ENCODE peak calls at places on chromosomes 12 and 14, in seven cellular contexts. One of them, this sample, is unnamed. For H3K27me3, the result is how much of the 10 kb centered on the place peaks cover.

GRCh38 chr12:120234643-120235368 is 30.7 kb downstream of the PXN start:
- DNase-seq in PC-3: peak
- DNase-seq in dorsolateral prefrontal cortex: peak
- DNase-seq in left lung: peak
- DNase-seq in upper lobe of right lung: peak
- DNase-seq in fibroblast of lung: peak
- DNase-seq in left ventricle myocardium inferior: peak
- DNase-seq in this sample: no peak

GRCh38 chr12:118055865-118056773 is 4.9 kb downstream of the WSB2 start:
- DNase-seq in PC-3: peak
- DNase-seq in upper lobe of right lung: no peak
- DNase-seq in left lung: no peak
- DNase-seq in dorsolateral prefrontal cortex: no peak
- DNase-seq in fibroblast of lung: peak
- DNase-seq in left ventricle myocardium inferior: no peak
- DNase-seq in this sample: no peak

GRCh38 chr14:31457665-31458659 is 656 bp upstream of the DTD2 start:
- DNase-seq in dorsolateral prefrontal cortex: no peak
- DNase-seq in PC-3: no peak
- DNase-seq in left ventricle myocardium inferior: no peak
- DNase-seq in fibroblast of lung: peak
- DNase-seq in left lung: no peak
- DNase-seq in upper lobe of right lung: no peak
- DNase-seq in this sample: no peak

GRCh38 chr14:57692671-57693070 is 173.2 kb downstream of the SLC35F4 start:
- DNase-seq in left ventricle myocardium inferior: no peak
- DNase-seq in dorsolateral prefrontal cortex: no peak
- DNase-seq in PC-3: peak
- DNase-seq in upper lobe of right lung: no peak
- DNase-seq in fibroblast of lung: peak
- DNase-seq in left lung: no peak
- DNase-seq in this sample: no peak

GRCh38 chr12:85559534-85559933 is 276.7 kb downstream of the RASSF9 start:
- DNase-seq in dorsolateral prefrontal cortex: no peak
- DNase-seq in upper lobe of right lung: no peak
- DNase-seq in fibroblast of lung: no peak
- DNase-seq in left lung: no peak
- DNase-seq in PC-3: peak
- DNase-seq in left ventricle myocardium inferior: no peak
- DNase-seq in this sample: no peak

GRCh38 chr14:65237023-65237814 is 134.9 kb upstream of the MAX start:
- DNase-seq in upper lobe of right lung: no peak
- DNase-seq in dorsolateral prefrontal cortex: no peak
- DNase-seq in fibroblast of lung: peak
- DNase-seq in left ventricle myocardium inferior: no peak
- DNase-seq in left lung: no peak
- DNase-seq in PC-3: no peak
- DNase-seq in this sample: no peak

GRCh38 chr12:120399531-120399930 is 30.6 kb upstream of the MSI1 start:
- DNase-seq in left lung: no peak
- DNase-seq in fibroblast of lung: peak
- DNase-seq in left ventricle myocardium inferior: no peak
- DNase-seq in upper lobe of right lung: no peak
- DNase-seq in dorsolateral prefrontal cortex: no peak
- DNase-seq in PC-3: peak
- DNase-seq in this sample: no peak

GRCh38 chr12:84862190-84862589 is 50.4 kb downstream of the SLC6A15 start:
- DNase-seq in left ventricle myocardium inferior: no peak
- DNase-seq in upper lobe of right lung: no peak
- DNase-seq in fibroblast of lung: no peak
- DNase-seq in PC-3: no peak
- DNase-seq in dorsolateral prefrontal cortex: no peak
- DNase-seq in left lung: no peak
- DNase-seq in this sample: no peak

GRCh38 chr12:91326043-91327027 is 143.7 kb upstream of the DCN start:
- DNase-seq in fibroblast of lung: peak
- DNase-seq in left lung: no peak
- DNase-seq in upper lobe of right lung: no peak
- DNase-seq in PC-3: peak
- DNase-seq in left ventricle myocardium inferior: no peak
- DNase-seq in dorsolateral prefrontal cortex: no peak
- DNase-seq in this sample: no peak

GRCh38 chr14:90556666-90557450 is 160.0 kb downstream of the CALM1 start:
- DNase-seq in left lung: no peak
- DNase-seq in fibroblast of lung: no peak
- DNase-seq in dorsolateral prefrontal cortex: no peak
- DNase-seq in left ventricle myocardium inferior: no peak
- DNase-seq in upper lobe of right lung: no peak
- DNase-seq in PC-3: no peak
- DNase-seq in this sample: no peak

GRCh38 chr12:44774815-44775411 is 101.2 kb downstream of the NELL2 start:
- DNase-seq in fibroblast of lung: no peak
- DNase-seq in upper lobe of right lung: no peak
- DNase-seq in dorsolateral prefrontal cortex: no peak
- DNase-seq in PC-3: peak
- DNase-seq in left lung: no peak
- DNase-seq in left ventricle myocardium inferior: no peak
- DNase-seq in this sample: no peak

GRCh38 chr12:12796928-12797788 is 11.7 kb downstream of the APOLD1 start:
- DNase-seq in fibroblast of lung: no peak
- DNase-seq in dorsolateral prefrontal cortex: no peak
- DNase-seq in left lung: no peak
- DNase-seq in PC-3: no peak
- DNase-seq in upper lobe of right lung: no peak
- DNase-seq in left ventricle myocardium inferior: no peak
- DNase-seq in this sample: no peak

GRCh38 chr12:55051197-55051920 is 31.6 kb downstream of the NEUROD4 start:
- DNase-seq in left ventricle myocardium inferior: no peak
- DNase-seq in PC-3: no peak
- DNase-seq in dorsolateral prefrontal cortex: no peak
- DNase-seq in left lung: no peak
- DNase-seq in upper lobe of right lung: no peak
- DNase-seq in fibroblast of lung: no peak
- DNase-seq in this sample: no peak
- H3K27me3 ChIP-seq in left ventricle myocardium inferior: under half
- H3K27me3 ChIP-seq in PC-3: half or more
- H3K27me3 ChIP-seq in dorsolateral prefrontal cortex: under half
- H3K27me3 ChIP-seq in left lung: under half
- H3K27me3 ChIP-seq in upper lobe of right lung: under half
- H3K27me3 ChIP-seq in fibroblast of lung: under half
- H3K27me3 ChIP-seq in this sample: under half

DNA sequence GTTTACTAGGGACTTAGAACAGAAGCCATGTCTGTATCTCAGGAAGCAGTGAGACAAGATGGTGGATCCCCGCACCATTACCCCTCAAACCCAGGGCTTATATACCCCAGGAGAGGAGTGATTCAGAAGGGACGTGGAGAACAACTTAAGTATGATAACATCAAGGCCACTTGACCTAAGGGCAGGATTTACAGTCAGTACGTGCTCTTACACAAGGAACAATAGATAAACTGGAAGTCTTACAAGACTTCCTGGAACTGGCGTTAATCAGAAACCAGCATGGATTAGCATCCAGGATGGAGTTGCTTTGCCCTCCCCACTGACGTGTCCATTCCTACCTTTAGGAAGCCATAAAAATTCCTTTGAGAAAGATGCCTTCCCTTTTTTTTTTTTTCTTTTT is 8.6 kb upstream of the ETFBKMT start:
- DNase-seq in fibroblast of lung: no peak
- DNase-seq in PC-3: no peak
- DNase-seq in left ventricle myocardium inferior: no peak
- DNase-seq in dorsolateral prefrontal cortex: no peak
- DNase-seq in left lung: no peak
- DNase-seq in upper lobe of right lung: no peak
- DNase-seq in this sample: no peak
- H3K4me3 ChIP-seq in fibroblast of lung: no peak
- H3K4me3 ChIP-seq in PC-3: no peak
- H3K4me3 ChIP-seq in left ventricle myocardium inferior: no peak
- H3K4me3 ChIP-seq in dorsolateral prefrontal cortex: no peak
- H3K4me3 ChIP-seq in left lung: no peak
- H3K4me3 ChIP-seq in upper lobe of right lung: no peak
- H3K4me3 ChIP-seq in this sample: no peak

GRCh38 chr14:76143642-76144041 is 8.1 kb upstream of the GPATCH2L start:
- DNase-seq in left lung: no peak
- DNase-seq in left ventricle myocardium inferior: no peak
- DNase-seq in PC-3: no peak
- DNase-seq in dorsolateral prefrontal cortex: no peak
- DNase-seq in fibroblast of lung: no peak
- DNase-seq in upper lobe of right lung: no peak
- DNase-seq in this sample: no peak

GRCh38 chr14:76135722-76136121 is 16.0 kb upstream of the GPATCH2L start:
- DNase-seq in dorsolateral prefrontal cortex: no peak
- DNase-seq in left lung: no peak
- DNase-seq in left ventricle myocardium inferior: no peak
- DNase-seq in upper lobe of right lung: no peak
- DNase-seq in PC-3: no peak
- DNase-seq in fibroblast of lung: no peak
- DNase-seq in this sample: no peak

GRCh38 chr14:76138119-76138757 is 13.5 kb upstream of the GPATCH2L start:
- DNase-seq in fibroblast of lung: no peak
- DNase-seq in left lung: no peak
- DNase-seq in upper lobe of right lung: no peak
- DNase-seq in PC-3: no peak
- DNase-seq in left ventricle myocardium inferior: no peak
- DNase-seq in dorsolateral prefrontal cortex: no peak
- DNase-seq in this sample: no peak

GRCh38 chr14:76136476-76137160 is 15.1 kb upstream of the GPATCH2L start:
- DNase-seq in dorsolateral prefrontal cortex: no peak
- DNase-seq in upper lobe of right lung: no peak
- DNase-seq in left ventricle myocardium inferior: no peak
- DNase-seq in left lung: no peak
- DNase-seq in PC-3: no peak
- DNase-seq in fibroblast of lung: no peak
- DNase-seq in this sample: no peak

DNA sequence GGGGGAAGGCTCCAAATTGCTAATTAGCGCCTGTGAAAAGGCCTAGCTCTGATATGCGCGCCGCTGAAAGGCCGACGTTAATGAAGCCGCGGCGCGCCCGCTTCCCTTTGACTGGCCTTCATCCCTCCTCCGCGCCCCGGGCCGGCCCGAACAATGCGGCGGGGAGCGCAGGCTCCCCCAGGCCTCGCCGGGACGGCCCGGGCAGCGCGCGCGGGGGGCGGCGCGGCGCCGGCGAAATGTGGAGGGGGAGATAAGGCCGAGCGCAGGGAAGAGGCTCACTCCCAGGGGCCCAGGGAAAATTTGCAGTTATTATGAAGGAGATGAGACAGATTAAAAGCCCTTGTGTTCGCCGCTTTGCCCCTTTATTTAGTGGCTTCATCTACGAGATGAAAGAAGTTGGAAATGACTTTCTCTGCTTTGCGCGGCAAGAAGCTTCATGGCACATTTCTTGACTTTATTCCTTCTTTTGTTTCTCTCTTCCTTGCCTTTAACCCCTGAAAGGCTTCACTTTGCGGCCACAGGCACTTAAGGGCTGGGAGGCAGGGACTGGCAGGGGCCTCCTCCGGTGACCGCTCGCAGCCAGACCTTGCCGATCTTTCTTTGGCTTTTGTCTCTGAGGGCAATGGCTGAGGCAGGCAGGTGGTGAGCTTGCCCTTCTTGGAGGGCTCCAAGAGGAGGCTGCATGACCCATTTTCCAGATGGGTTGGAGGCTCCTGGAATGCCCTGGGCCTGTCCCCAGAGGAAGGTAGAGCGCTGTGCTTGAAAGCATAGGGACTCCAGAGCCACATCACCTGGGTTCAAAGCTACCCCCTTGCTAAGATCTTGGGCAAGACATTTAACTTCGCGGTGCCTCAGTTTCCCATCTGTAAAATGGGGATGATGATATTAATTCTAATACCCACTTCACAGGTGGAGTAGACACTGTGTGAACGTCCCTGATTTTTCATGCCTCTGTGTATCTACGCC is 12.7 kb upstream of the GPATCH2L start:
- DNase-seq in left lung: no peak
- DNase-seq in left ventricle myocardium inferior: no peak
- DNase-seq in fibroblast of lung: no peak
- DNase-seq in upper lobe of right lung: no peak
- DNase-seq in dorsolateral prefrontal cortex: no peak
- DNase-seq in PC-3: no peak
- DNase-seq in this sample: no peak
- TF ChIP-seq CTCF in left lung: no peak
- TF ChIP-seq CTCF in left ventricle myocardium inferior: no peak
- TF ChIP-seq CTCF in fibroblast of lung: no peak
- TF ChIP-seq CTCF in upper lobe of right lung: no peak
- TF ChIP-seq CTCF in dorsolateral prefrontal cortex: no peak
- TF ChIP-seq CTCF in PC-3: no peak
- TF ChIP-seq CTCF in this sample: no peak

DNA sequence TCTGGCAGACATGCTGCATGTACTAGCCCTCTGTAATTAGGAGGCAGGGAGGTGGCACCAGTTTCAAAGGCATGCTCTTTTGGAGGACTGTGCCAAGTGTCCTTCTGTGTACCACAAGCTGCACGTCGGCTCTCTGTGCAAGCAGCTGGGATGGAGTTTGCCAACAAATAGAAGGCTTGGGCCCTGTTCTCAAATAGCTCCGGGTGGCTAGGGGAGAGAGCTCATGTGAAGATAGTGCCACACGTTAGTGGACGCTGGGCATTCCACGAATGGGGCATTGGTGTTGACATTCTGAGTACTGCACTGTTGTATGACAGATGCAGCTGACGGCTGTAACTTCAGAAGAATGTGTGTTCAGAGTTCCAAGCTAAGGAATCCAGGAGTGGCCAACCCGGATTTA is 4.4 kb downstream of the AACS start:
- DNase-seq in dorsolateral prefrontal cortex: no peak
- DNase-seq in upper lobe of right lung: no peak
- DNase-seq in fibroblast of lung: no peak
- DNase-seq in left lung: no peak
- DNase-seq in PC-3: no peak
- DNase-seq in left ventricle myocardium inferior: no peak
- DNase-seq in this sample: no peak
- H3K27me3 ChIP-seq in dorsolateral prefrontal cortex: under half
- H3K27me3 ChIP-seq in upper lobe of right lung: under half
- H3K27me3 ChIP-seq in fibroblast of lung: under half
- H3K27me3 ChIP-seq in left lung: under half
- H3K27me3 ChIP-seq in PC-3: under half
- H3K27me3 ChIP-seq in left ventricle myocardium inferior: under half
- H3K27me3 ChIP-seq in this sample: under half

GRCh38 chr12:131825146-131825892 is 2.9 kb upstream of the MMP17 start:
- DNase-seq in left lung: no peak
- DNase-seq in PC-3: peak
- DNase-seq in upper lobe of right lung: peak
- DNase-seq in left ventricle myocardium inferior: no peak
- DNase-seq in fibroblast of lung: peak
- DNase-seq in dorsolateral prefrontal cortex: no peak
- DNase-seq in this sample: no peak
- H3K4me3 ChIP-seq in left lung: no peak
- H3K4me3 ChIP-seq in PC-3: no peak
- H3K4me3 ChIP-seq in upper lobe of right lung: no peak
- H3K4me3 ChIP-seq in left ventricle myocardium inferior: no peak
- H3K4me3 ChIP-seq in fibroblast of lung: no peak
- H3K4me3 ChIP-seq in dorsolateral prefrontal cortex: no peak
- H3K4me3 ChIP-seq in this sample: no peak

This sample was measured in GM06990.